ENCODE peak calls at places on chromosomes 3 and 15, in seven cellular contexts. One of them, this sample, is unnamed. For H3K27me3, the result is how much of the 10 kb centered on the place peaks cover.

GRCh38 chr3:152399374-152399773 is 130.6 kb downstream of the MBNL1 start:
- DNase-seq in uterus: no peak
- DNase-seq in naive thymus-derived CD4-positive, alpha-beta T cell: no peak
- DNase-seq in mammary epithelial cell: peak
- DNase-seq in BE2C: no peak
- DNase-seq in ovary: no peak
- DNase-seq in HCT116: no peak
- DNase-seq in this sample: no peak

GRCh38 chr3:47365213-47366153 is 15.3 kb upstream of the PTPN23 start:
- DNase-seq in uterus: no peak
- DNase-seq in HCT116: no peak
- DNase-seq in naive thymus-derived CD4-positive, alpha-beta T cell: no peak
- DNase-seq in ovary: no peak
- DNase-seq in BE2C: no peak
- DNase-seq in mammary epithelial cell: peak
- DNase-seq in this sample: no peak

GRCh38 chr3:12648384-12648959 is 15.4 kb downstream of the RAF1 start:
- DNase-seq in ovary: no peak
- DNase-seq in HCT116: no peak
- DNase-seq in naive thymus-derived CD4-positive, alpha-beta T cell: no peak
- DNase-seq in BE2C: no peak
- DNase-seq in uterus: no peak
- DNase-seq in mammary epithelial cell: no peak
- DNase-seq in this sample: no peak

GRCh38 chr3:10837849-10838248 is 21.8 kb downstream of the SLC6A11 start:
- DNase-seq in HCT116: no peak
- DNase-seq in mammary epithelial cell: no peak
- DNase-seq in BE2C: no peak
- DNase-seq in naive thymus-derived CD4-positive, alpha-beta T cell: no peak
- DNase-seq in ovary: no peak
- DNase-seq in uterus: peak
- DNase-seq in this sample: no peak

GRCh38 chr3:127984241-127984975 is 67.8 kb upstream of the SEC61A1 start:
- DNase-seq in mammary epithelial cell: peak
- DNase-seq in BE2C: no peak
- DNase-seq in uterus: no peak
- DNase-seq in HCT116: no peak
- DNase-seq in naive thymus-derived CD4-positive, alpha-beta T cell: no peak
- DNase-seq in ovary: no peak
- DNase-seq in this sample: no peak

GRCh38 chr15:34370643-34371042 is 3.6 kb upstream of the LPCAT4 start:
- DNase-seq in mammary epithelial cell: no peak
- DNase-seq in uterus: no peak
- DNase-seq in ovary: no peak
- DNase-seq in BE2C: no peak
- DNase-seq in HCT116: no peak
- DNase-seq in naive thymus-derived CD4-positive, alpha-beta T cell: no peak
- DNase-seq in this sample: no peak

GRCh38 chr3:52827866-52828376 is 2.6 kb downstream of the ITIH4 start:
- DNase-seq in uterus: no peak
- DNase-seq in naive thymus-derived CD4-positive, alpha-beta T cell: no peak
- DNase-seq in BE2C: no peak
- DNase-seq in HCT116: no peak
- DNase-seq in mammary epithelial cell: no peak
- DNase-seq in ovary: no peak
- DNase-seq in this sample: peak

GRCh38 chr3:12287727-12288465 is 974 bp upstream of the PPARG start:
- DNase-seq in uterus: peak
- DNase-seq in mammary epithelial cell: no peak
- DNase-seq in BE2C: peak
- DNase-seq in HCT116: no peak
- DNase-seq in naive thymus-derived CD4-positive, alpha-beta T cell: peak
- DNase-seq in ovary: peak
- DNase-seq in this sample: peak

GRCh38 chr3:105827101-105827634 is 41.6 kb downstream of the CBLB start:
- DNase-seq in naive thymus-derived CD4-positive, alpha-beta T cell: no peak
- DNase-seq in HCT116: no peak
- DNase-seq in ovary: no peak
- DNase-seq in mammary epithelial cell: no peak
- DNase-seq in BE2C: no peak
- DNase-seq in uterus: no peak
- DNase-seq in this sample: no peak

GRCh38 chr3:123658860-123659221 is 74.0 kb upstream of the HACD2 start:
- DNase-seq in ovary: no peak
- DNase-seq in mammary epithelial cell: no peak
- DNase-seq in naive thymus-derived CD4-positive, alpha-beta T cell: no peak
- DNase-seq in BE2C: no peak
- DNase-seq in uterus: peak
- DNase-seq in HCT116: no peak
- DNase-seq in this sample: no peak

GRCh38 chr15:69474291-69474690 is 21.7 kb downstream of the RPLP1 start:
- DNase-seq in naive thymus-derived CD4-positive, alpha-beta T cell: no peak
- DNase-seq in uterus: no peak
- DNase-seq in BE2C: no peak
- DNase-seq in mammary epithelial cell: peak
- DNase-seq in ovary: no peak
- DNase-seq in HCT116: no peak
- DNase-seq in this sample: no peak

GRCh38 chr15:100350434-100351226 is 8.9 kb upstream of the ADAMTS17 start:
- DNase-seq in naive thymus-derived CD4-positive, alpha-beta T cell: no peak
- DNase-seq in ovary: no peak
- DNase-seq in uterus: no peak
- DNase-seq in mammary epithelial cell: peak
- DNase-seq in HCT116: no peak
- DNase-seq in BE2C: no peak
- DNase-seq in this sample: peak

GRCh38 chr15:96325579-96326331 is 4.7 kb upstream of the NR2F2 start:
- DNase-seq in ovary: no peak
- DNase-seq in BE2C: no peak
- DNase-seq in naive thymus-derived CD4-positive, alpha-beta T cell: no peak
- DNase-seq in uterus: no peak
- DNase-seq in HCT116: no peak
- DNase-seq in mammary epithelial cell: peak
- DNase-seq in this sample: peak

GRCh38 chr3:98110191-98110908 is 20.2 kb upstream of the OR5H1 start:
- DNase-seq in uterus: no peak
- DNase-seq in naive thymus-derived CD4-positive, alpha-beta T cell: no peak
- DNase-seq in HCT116: no peak
- DNase-seq in ovary: no peak
- DNase-seq in BE2C: no peak
- DNase-seq in mammary epithelial cell: no peak
- DNase-seq in this sample: no peak

GRCh38 chr3:138328341-138328740 is 1.3 kb downstream of the NME9 start:
- DNase-seq in mammary epithelial cell: no peak
- DNase-seq in BE2C: no peak
- DNase-seq in ovary: no peak
- DNase-seq in uterus: no peak
- DNase-seq in HCT116: no peak
- DNase-seq in naive thymus-derived CD4-positive, alpha-beta T cell: no peak
- DNase-seq in this sample: peak

GRCh38 chr15:73368301-73369072 is at the start of gene HCN4:
- DNase-seq in HCT116: no peak
- DNase-seq in BE2C: no peak
- DNase-seq in ovary: no peak
- DNase-seq in mammary epithelial cell: no peak
- DNase-seq in naive thymus-derived CD4-positive, alpha-beta T cell: no peak
- DNase-seq in uterus: no peak
- DNase-seq in this sample: peak

GRCh38 chr3:27200721-27201434 is 168.3 kb downstream of the NEK10 start:
- DNase-seq in BE2C: no peak
- DNase-seq in naive thymus-derived CD4-positive, alpha-beta T cell: no peak
- DNase-seq in ovary: no peak
- DNase-seq in HCT116: no peak
- DNase-seq in uterus: no peak
- DNase-seq in mammary epithelial cell: no peak
- DNase-seq in this sample: no peak

GRCh38 chr15:60949034-60949977 is 279.8 kb downstream of the RORA start:
- DNase-seq in mammary epithelial cell: no peak
- DNase-seq in BE2C: no peak
- DNase-seq in ovary: no peak
- DNase-seq in HCT116: no peak
- DNase-seq in naive thymus-derived CD4-positive, alpha-beta T cell: no peak
- DNase-seq in uterus: peak
- DNase-seq in this sample: no peak

GRCh38 chr3:184570035-184570434 is 8.4 kb downstream of the EPHB3 start:
- DNase-seq in HCT116: no peak
- DNase-seq in ovary: no peak
- DNase-seq in naive thymus-derived CD4-positive, alpha-beta T cell: no peak
- DNase-seq in uterus: no peak
- DNase-seq in mammary epithelial cell: no peak
- DNase-seq in BE2C: no peak
- DNase-seq in this sample: no peak
- H3K27me3 ChIP-seq in HCT116: under half
- H3K27me3 ChIP-seq in ovary: under half
- H3K27me3 ChIP-seq in naive thymus-derived CD4-positive, alpha-beta T cell: under half
- H3K27me3 ChIP-seq in uterus: under half
- H3K27me3 ChIP-seq in mammary epithelial cell: under half
- H3K27me3 ChIP-seq in BE2C: under half
- H3K27me3 ChIP-seq in this sample: under half

GRCh38 chr15:89499156-89499555 is 2.8 kb upstream of the RHCG start:
- DNase-seq in naive thymus-derived CD4-positive, alpha-beta T cell: no peak
- DNase-seq in uterus: no peak
- DNase-seq in mammary epithelial cell: no peak
- DNase-seq in ovary: no peak
- DNase-seq in HCT116: no peak
- DNase-seq in BE2C: no peak
- DNase-seq in this sample: no peak
- H3K27me3 ChIP-seq in naive thymus-derived CD4-positive, alpha-beta T cell: under half
- H3K27me3 ChIP-seq in uterus: under half
- H3K27me3 ChIP-seq in mammary epithelial cell: under half
- H3K27me3 ChIP-seq in ovary: under half
- H3K27me3 ChIP-seq in HCT116: under half
- H3K27me3 ChIP-seq in BE2C: under half
- H3K27me3 ChIP-seq in this sample: under half

DNA sequence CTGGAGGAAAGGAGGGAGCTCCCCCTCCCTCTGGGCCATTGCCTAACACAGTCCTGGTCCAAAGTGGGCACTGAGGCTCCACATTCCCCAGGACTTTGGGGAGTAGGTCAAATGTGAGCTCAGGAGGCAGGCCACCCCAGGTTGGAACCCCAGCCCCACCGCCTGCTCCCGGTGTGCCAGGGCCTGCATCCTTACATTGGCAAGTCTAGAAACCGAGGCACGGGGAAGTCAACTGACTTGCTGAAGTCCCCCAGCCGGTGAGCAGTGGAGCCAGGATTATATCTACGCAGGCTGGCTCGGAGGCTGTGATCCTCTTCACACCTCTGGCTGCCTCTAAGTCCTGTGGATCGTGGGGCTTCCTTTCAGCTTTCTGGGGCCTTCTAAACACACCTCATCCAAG is 48.7 kb downstream of the RHCG start:
- DNase-seq in naive thymus-derived CD4-positive, alpha-beta T cell: no peak
- DNase-seq in uterus: no peak
- DNase-seq in mammary epithelial cell: no peak
- DNase-seq in BE2C: no peak
- DNase-seq in ovary: no peak
- DNase-seq in HCT116: no peak
- DNase-seq in this sample: no peak
- H3K27me3 ChIP-seq in naive thymus-derived CD4-positive, alpha-beta T cell: under half
- H3K27me3 ChIP-seq in uterus: under half
- H3K27me3 ChIP-seq in mammary epithelial cell: under half
- H3K27me3 ChIP-seq in BE2C: under half
- H3K27me3 ChIP-seq in ovary: under half
- H3K27me3 ChIP-seq in HCT116: under half
- H3K27me3 ChIP-seq in this sample: under half

GRCh38 chr3:14869877-14870563 is 51.3 kb downstream of the FGD5 start:
- DNase-seq in naive thymus-derived CD4-positive, alpha-beta T cell: no peak
- DNase-seq in ovary: no peak
- DNase-seq in BE2C: no peak
- DNase-seq in mammary epithelial cell: no peak
- DNase-seq in uterus: no peak
- DNase-seq in HCT116: no peak
- DNase-seq in this sample: no peak
- H3K27me3 ChIP-seq in naive thymus-derived CD4-positive, alpha-beta T cell: under half
- H3K27me3 ChIP-seq in ovary: under half
- H3K27me3 ChIP-seq in BE2C: under half
- H3K27me3 ChIP-seq in mammary epithelial cell: under half
- H3K27me3 ChIP-seq in uterus: under half
- H3K27me3 ChIP-seq in HCT116: under half
- H3K27me3 ChIP-seq in this sample: under half

GRCh38 chr3:126979076-126979628 is 3.8 kb upstream of the PLXNA1 start:
- DNase-seq in HCT116: no peak
- DNase-seq in naive thymus-derived CD4-positive, alpha-beta T cell: no peak
- DNase-seq in ovary: no peak
- DNase-seq in uterus: no peak
- DNase-seq in mammary epithelial cell: no peak
- DNase-seq in BE2C: no peak
- DNase-seq in this sample: no peak

GRCh38 chr3:126980266-126980811 is 2.6 kb upstream of the PLXNA1 start:
- DNase-seq in uterus: no peak
- DNase-seq in HCT116: no peak
- DNase-seq in BE2C: no peak
- DNase-seq in naive thymus-derived CD4-positive, alpha-beta T cell: no peak
- DNase-seq in mammary epithelial cell: no peak
- DNase-seq in ovary: no peak
- DNase-seq in this sample: no peak

GRCh38 chr3:126977821-126978220 is 5.1 kb upstream of the PLXNA1 start:
- DNase-seq in ovary: no peak
- DNase-seq in mammary epithelial cell: no peak
- DNase-seq in BE2C: no peak
- DNase-seq in uterus: no peak
- DNase-seq in HCT116: no peak
- DNase-seq in naive thymus-derived CD4-positive, alpha-beta T cell: no peak
- DNase-seq in this sample: no peak

GRCh38 chr3:126976906-126977305 is 6.0 kb upstream of the PLXNA1 start:
- DNase-seq in uterus: no peak
- DNase-seq in mammary epithelial cell: no peak
- DNase-seq in BE2C: no peak
- DNase-seq in HCT116: no peak
- DNase-seq in ovary: no peak
- DNase-seq in naive thymus-derived CD4-positive, alpha-beta T cell: no peak
- DNase-seq in this sample: no peak

DNA sequence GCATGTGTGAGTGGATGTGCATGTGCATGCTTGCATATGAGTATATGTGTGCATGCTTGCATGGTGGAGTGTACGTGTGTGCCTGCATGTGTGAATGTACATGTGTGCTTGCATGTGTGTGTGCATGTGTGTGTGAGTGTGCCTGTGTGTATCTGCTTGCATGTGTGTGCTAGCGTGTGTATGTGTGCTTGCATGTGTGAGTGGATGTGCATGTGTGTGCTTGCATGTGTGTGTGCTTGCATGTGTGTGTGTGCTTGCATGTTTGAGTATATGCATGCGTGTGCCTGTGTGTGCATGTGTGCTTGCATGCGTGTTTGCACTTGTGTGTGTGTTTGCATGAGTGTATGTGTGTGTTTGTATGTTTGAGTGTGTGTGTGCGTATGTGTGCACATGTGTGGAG is 4.6 kb upstream of the PLXNA1 start:
- DNase-seq in mammary epithelial cell: no peak
- DNase-seq in naive thymus-derived CD4-positive, alpha-beta T cell: no peak
- DNase-seq in uterus: no peak
- DNase-seq in ovary: no peak
- DNase-seq in HCT116: no peak
- DNase-seq in BE2C: no peak
- DNase-seq in this sample: no peak
- H3K27me3 ChIP-seq in mammary epithelial cell: under half
- H3K27me3 ChIP-seq in naive thymus-derived CD4-positive, alpha-beta T cell: under half
- H3K27me3 ChIP-seq in uterus: under half
- H3K27me3 ChIP-seq in ovary: under half
- H3K27me3 ChIP-seq in HCT116: under half
- H3K27me3 ChIP-seq in BE2C: under half
- H3K27me3 ChIP-seq in this sample: under half